ENCODE peak calls at places on chromosomes 11 and 22, in six cellular contexts. V is vagina, P is stomach, W is GM12878, G is GM23338, H is H1. T is an unnamed sample. For H3K4me1, the result is how much of the 10 kb centered on the place peaks cover.

GRCh38 chr11:106331163-106331562 is 253.7 kb downstream of the AASDHPPT start:
- DNase-seq in V (no peak), P (no peak), W (no peak), G (no peak), H (no peak), T (no peak)

GRCh38 chr11:116207349-116207748 is 565.4 kb downstream of the BUD13 start:
- DNase-seq in V (no peak), P (no peak), W (no peak), G (no peak), H (no peak), T (no peak)

GRCh38 chr11:19447150-19447566 is 206.4 kb upstream of the E2F8 start:
- DNase-seq in V (no peak), P (no peak), W (no peak), G (no peak), H (no peak), T (no peak)

GRCh38 chr11:23730307-23730998 is 766.4 kb upstream of the LUZP2 start:
- DNase-seq in V (no peak), P (no peak), W (no peak), G (peak), H (no peak), T (no peak)

GRCh38 chr11:614583-615452 is 932 bp downstream of the IRF7 start:
- DNase-seq in V (peak), P (peak), W (no peak), G (no peak), H (peak), T (peak)

GRCh38 chr11:35404397-35404775 is 15.0 kb downstream of the SLC1A2 start:
- DNase-seq in V (peak), P (peak), W (no peak), G (peak), H (peak), T (peak)

GRCh38 chr11:8717876-8718753 is 35.5 kb downstream of the RPL27A start:
- DNase-seq in V (no peak), P (peak), W (no peak), G (no peak), H (no peak), T (peak)

GRCh38 chr11:117157507-117157906 is 13.4 kb downstream of the PAFAH1B2 start:
- DNase-seq in V (no peak), P (no peak), W (no peak), G (no peak), H (no peak), T (no peak)

GRCh38 chr22:46467006-46467405 is 70.4 kb downstream of the CELSR1 start:
- DNase-seq in V (no peak), P (no peak), W (no peak), G (no peak), H (no peak), T (no peak)

DNA sequence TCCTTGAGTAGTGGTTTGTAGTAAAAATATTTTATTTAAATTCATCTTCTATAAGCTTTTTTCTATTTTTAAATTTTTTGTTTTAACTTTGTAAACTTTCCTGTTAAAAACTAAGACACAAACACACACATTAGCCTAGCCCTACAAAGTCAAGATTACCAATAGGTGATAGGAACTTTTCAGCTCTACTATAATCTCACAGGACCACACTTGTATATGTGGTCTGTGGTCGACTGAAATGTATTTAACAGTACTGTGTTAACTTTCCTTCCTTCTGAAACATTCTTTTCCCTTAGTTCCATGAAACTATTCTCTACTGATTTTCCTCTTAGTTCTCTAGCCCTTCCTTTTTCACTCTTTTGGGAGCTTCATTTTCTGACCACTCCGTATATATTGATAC is 9.0 kb downstream of the ZW10 start:
- DNase-seq in V (no peak), P (no peak), W (no peak), G (no peak), H (no peak), T (no peak)
- H3K4me3 ChIP-seq in V (no peak), P (no peak), W (no peak), G (no peak), H (no peak), T (no peak)

DNA sequence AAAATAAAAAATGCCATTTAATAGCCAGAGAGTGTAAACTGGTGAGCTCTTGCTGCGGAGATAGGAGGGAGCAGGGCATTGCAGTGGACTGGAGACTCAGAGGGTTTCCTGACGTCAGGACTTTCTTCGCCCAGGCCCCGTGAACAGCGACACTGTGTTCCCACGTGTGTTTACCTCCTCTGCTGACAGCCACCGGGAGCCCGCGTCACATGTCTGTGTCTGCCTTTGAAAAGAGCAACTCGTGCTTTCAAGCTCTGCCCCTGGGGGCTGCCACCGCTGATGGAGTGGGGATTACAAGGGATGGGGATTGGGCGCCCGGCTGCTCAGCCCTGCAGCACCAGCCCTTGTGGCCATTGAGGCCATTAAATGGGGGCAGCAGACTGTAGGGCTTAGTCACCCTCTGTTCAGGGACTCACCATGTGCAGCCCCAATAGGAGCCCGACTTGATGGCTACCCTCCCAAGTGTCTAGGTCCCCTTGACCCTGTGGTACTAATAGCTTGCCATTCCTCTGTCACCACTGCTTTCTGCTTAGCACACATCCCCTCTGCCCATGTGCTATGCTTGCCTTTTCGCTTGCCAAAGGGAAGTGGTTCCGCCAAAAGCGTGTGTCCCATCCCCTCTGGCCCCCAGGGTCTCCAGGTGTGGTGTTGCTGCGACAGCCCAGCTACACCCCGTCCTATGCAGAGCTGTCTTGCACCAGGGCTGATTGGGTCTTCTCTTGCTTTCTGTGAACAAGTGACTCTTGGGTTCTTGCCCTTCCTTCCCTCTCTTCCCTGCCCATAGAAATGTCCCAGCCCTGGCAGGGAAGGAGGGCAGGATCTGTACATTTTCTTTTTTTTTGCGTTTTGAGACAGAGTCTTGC is 3.5 kb downstream of the TANGO2 start:
- DNase-seq in V (no peak), P (no peak), W (no peak), G (no peak), H (no peak), T (no peak)
- H3K4me1 ChIP-seq in V (under half), P (under half), W (under half), G (under half), H (under half), T (under half)

DNA sequence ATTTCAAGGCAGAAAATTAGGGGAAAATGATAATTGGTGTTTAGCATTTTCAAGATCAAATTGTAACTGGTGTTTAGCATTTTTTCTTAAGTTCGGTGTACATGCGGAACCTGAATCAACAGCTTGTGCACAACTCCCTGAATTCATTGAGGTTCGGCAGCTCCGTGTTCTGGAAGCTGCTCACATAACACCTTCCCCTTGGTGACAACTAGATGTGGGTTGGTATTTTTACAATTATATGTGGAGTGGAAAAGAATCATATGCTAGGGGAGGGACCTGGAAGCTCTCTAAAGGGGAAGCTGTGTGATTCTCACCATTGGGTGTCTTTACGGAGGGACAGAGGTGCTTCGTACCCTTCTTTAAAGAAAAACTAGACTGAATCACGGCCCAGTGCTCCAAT is 199.0 kb upstream of the MTNR1B start:
- DNase-seq in V (no peak), P (no peak), W (no peak), G (no peak), H (no peak), T (no peak)
- TF ChIP-seq POLR2AphosphoS5 in V (no peak), P (no peak), W (no peak), G (no peak), H (no peak), T (no peak)

DNA sequence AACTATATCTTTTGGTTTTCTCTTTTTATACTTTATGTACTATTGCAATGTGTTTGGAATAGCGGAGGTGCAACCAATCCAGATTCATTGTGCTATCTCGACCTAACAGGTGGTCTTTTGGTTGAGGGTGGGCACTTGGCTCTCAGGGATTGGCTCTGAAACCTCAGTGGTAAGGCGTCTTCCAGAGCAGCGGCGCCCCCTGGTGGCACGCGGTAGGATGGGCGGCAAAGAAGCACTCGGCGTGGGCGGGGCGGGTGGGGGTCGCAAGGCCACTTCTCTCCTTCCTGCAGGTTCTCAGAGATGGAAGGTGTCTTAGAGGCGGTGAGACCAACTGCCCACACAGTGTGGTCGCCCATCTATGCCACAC is 19.2 kb upstream of the PLET1 start:
- DNase-seq in V (no peak), P (peak), W (peak), G (peak), H (peak), T (peak)
- H3K4me3 ChIP-seq in V (peak), P (peak), W (peak), G (peak), H (no peak), T (peak)

GRCh38 chr22:21857501-21857914 is 9.9 kb downstream of the MAPK1 start:
- DNase-seq in V (no peak), P (no peak), W (peak), G (no peak), H (no peak), T (no peak)
- H3K4me1 ChIP-seq in V (half or more), P (under half), W (under half), G (under half), H (under half), T (half or more)

DNA sequence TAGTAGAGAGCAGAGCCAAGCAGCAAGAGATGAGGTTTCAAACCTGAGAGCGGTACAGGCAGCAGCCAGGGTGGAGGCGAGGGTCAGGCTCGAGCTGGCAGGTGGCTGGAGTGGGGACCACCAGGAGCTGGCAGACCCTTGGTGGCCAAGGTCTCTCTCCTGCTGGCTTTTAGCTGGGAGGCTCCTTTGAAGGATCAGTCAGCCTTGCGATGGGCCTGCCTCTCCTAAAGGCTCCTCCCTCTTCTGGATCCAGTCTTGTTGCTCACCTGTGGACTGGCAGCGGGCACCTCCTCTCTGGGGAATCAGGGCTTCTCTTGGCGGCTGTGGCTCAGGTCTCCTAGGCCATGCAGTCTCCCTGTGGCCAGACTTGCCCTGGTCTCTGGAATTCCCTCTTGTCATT is 24.8 kb downstream of the TPST2 start:
- DNase-seq in V (no peak), P (no peak), W (no peak), G (no peak), H (no peak), T (no peak)
- TF ChIP-seq POLR2AphosphoS5 in V (no peak), P (no peak), W (no peak), G (no peak), H (no peak), T (no peak)

GRCh38 chr22:22579869-22580604 is 21.0 kb upstream of the PRAME start:
- DNase-seq in V (no peak), P (no peak), W (no peak), G (no peak), H (no peak), T (no peak)
- H3K4me3 ChIP-seq in V (no peak), P (no peak), W (no peak), G (no peak), H (no peak), T (no peak)

DNA sequence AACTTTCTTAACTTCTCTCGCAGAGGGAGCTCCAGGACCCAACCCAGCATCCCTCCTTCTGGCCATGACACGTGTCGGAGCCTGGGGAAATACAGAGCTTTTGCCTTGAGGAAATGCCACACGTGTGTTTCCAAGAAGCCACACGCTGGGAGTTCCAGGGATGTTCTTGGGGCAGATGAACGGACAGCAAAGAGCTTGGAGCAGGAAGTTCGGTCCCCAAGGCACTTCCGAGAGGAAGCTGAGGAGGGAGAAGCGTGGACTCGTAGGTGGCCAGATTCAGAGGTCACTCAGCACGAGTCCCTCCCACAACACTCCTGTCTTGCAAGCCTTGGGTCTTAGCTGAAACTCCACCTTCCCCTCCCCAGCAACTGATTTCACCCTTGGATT is 34.8 kb upstream of the ETS1 start:
- DNase-seq in V (no peak), P (no peak), W (no peak), G (no peak), H (no peak), T (no peak)
- H3K4me1 ChIP-seq in V (under half), P (under half), W (under half), G (under half), H (under half), T (under half)

GRCh38 chr11:66131937-66132632 is 62.0 kb downstream of the PACS1 start:
- DNase-seq in V (no peak), P (no peak), W (no peak), G (no peak), H (no peak), T (no peak)
- TF ChIP-seq POLR2AphosphoS5 in V (no peak), P (no peak), W (peak), G (no peak), H (no peak), T (no peak)

T was measured in transverse colon.